ENCODE peak calls at places on chromosome 20, in five cellular contexts. One of them, this sample, is unnamed.

GRCh38 chr20:18388860-18389259 is 78.0 kb downstream of the DZANK1 start:
- DNase-seq in NCI-H2171 treated with DMSO at 0.1 percent for 48 hours: no peak
- DNase-seq in DMS79: no peak
- DNase-seq in activated naive CD4-positive, alpha-beta T cell: no peak
- DNase-seq in RCC 7860: peak
- DNase-seq in this sample: no peak

GRCh38 chr20:63532449-63532971 is 4.7 kb downstream of the PTK6 start:
- DNase-seq in activated naive CD4-positive, alpha-beta T cell: no peak
- DNase-seq in RCC 7860: no peak
- DNase-seq in NCI-H2171 treated with DMSO at 0.1 percent for 48 hours: no peak
- DNase-seq in DMS79: no peak
- DNase-seq in this sample: no peak

GRCh38 chr20:48747840-48748416 is 79.9 kb downstream of the PREX1 start:
- DNase-seq in NCI-H2171 treated with DMSO at 0.1 percent for 48 hours: peak
- DNase-seq in RCC 7860: no peak
- DNase-seq in activated naive CD4-positive, alpha-beta T cell: no peak
- DNase-seq in DMS79: no peak
- DNase-seq in this sample: no peak

GRCh38 chr20:49851991-49852390 is 39.4 kb downstream of the SLC9A8 start:
- DNase-seq in DMS79: no peak
- DNase-seq in NCI-H2171 treated with DMSO at 0.1 percent for 48 hours: no peak
- DNase-seq in activated naive CD4-positive, alpha-beta T cell: no peak
- DNase-seq in RCC 7860: no peak
- DNase-seq in this sample: no peak

GRCh38 chr20:38298768-38299288 is 5.1 kb upstream of the BPI start:
- DNase-seq in activated naive CD4-positive, alpha-beta T cell: no peak
- DNase-seq in RCC 7860: no peak
- DNase-seq in NCI-H2171 treated with DMSO at 0.1 percent for 48 hours: no peak
- DNase-seq in DMS79: no peak
- DNase-seq in this sample: peak

GRCh38 chr20:35467339-35468224 is 12.2 kb downstream of the CEP250 start:
- DNase-seq in NCI-H2171 treated with DMSO at 0.1 percent for 48 hours: no peak
- DNase-seq in activated naive CD4-positive, alpha-beta T cell: no peak
- DNase-seq in RCC 7860: peak
- DNase-seq in DMS79: no peak
- DNase-seq in this sample: no peak

GRCh38 chr20:6299451-6299850 is 176.6 kb upstream of the FERMT1 start:
- DNase-seq in DMS79: no peak
- DNase-seq in RCC 7860: no peak
- DNase-seq in NCI-H2171 treated with DMSO at 0.1 percent for 48 hours: no peak
- DNase-seq in activated naive CD4-positive, alpha-beta T cell: no peak
- DNase-seq in this sample: no peak

GRCh38 chr20:32780749-32781402 is 18.7 kb downstream of the DNMT3B start:
- DNase-seq in RCC 7860: no peak
- DNase-seq in activated naive CD4-positive, alpha-beta T cell: no peak
- DNase-seq in NCI-H2171 treated with DMSO at 0.1 percent for 48 hours: no peak
- DNase-seq in DMS79: no peak
- DNase-seq in this sample: no peak

GRCh38 chr20:62318411-62319345 is 15.9 kb downstream of the ADRM1 start:
- DNase-seq in RCC 7860: no peak
- DNase-seq in activated naive CD4-positive, alpha-beta T cell: no peak
- DNase-seq in NCI-H2171 treated with DMSO at 0.1 percent for 48 hours: no peak
- DNase-seq in DMS79: no peak
- DNase-seq in this sample: no peak

GRCh38 chr20:18272451-18272850 is 15.9 kb upstream of the ZNF133 start:
- DNase-seq in NCI-H2171 treated with DMSO at 0.1 percent for 48 hours: no peak
- DNase-seq in DMS79: no peak
- DNase-seq in RCC 7860: no peak
- DNase-seq in activated naive CD4-positive, alpha-beta T cell: no peak
- DNase-seq in this sample: no peak

This sample was measured in cerebellar cortex.